ENCODE peak calls at places on chromosomes 6 and 20, in four cellular contexts. One of them, this sample, is unnamed.

GRCh38 chr6:20876016-20876415 is 341.8 kb downstream of the CDKAL1 start:
- DNase-seq in dorsolateral prefrontal cortex: no peak
- DNase-seq in GM12865: peak; percentile 11
- DNase-seq in A549: no peak
- DNase-seq in this sample: no peak

GRCh38 chr6:24919404-24919892 is 16.3 kb downstream of the RIPOR2 start:
- DNase-seq in dorsolateral prefrontal cortex: no peak
- DNase-seq in GM12865: peak; percentile 66
- DNase-seq in A549: no peak
- DNase-seq in this sample: no peak

GRCh38 chr6:2940010-2940850 is 31.1 kb downstream of the SERPINB6 start:
- DNase-seq in dorsolateral prefrontal cortex: no peak
- DNase-seq in A549: no peak
- DNase-seq in GM12865: peak; percentile 99
- DNase-seq in this sample: peak; percentile 75

GRCh38 chr20:62122659-62123449 is 579 bp downstream of the LSM14B start:
- DNase-seq in dorsolateral prefrontal cortex: no peak
- DNase-seq in A549: no peak
- DNase-seq in GM12865: peak; percentile 45
- DNase-seq in this sample: peak; percentile 92

GRCh38 chr20:1624811-1625690 is 5.2 kb upstream of the SIRPB1 start:
- DNase-seq in A549: no peak
- DNase-seq in GM12865: no peak
- DNase-seq in dorsolateral prefrontal cortex: no peak
- DNase-seq in this sample: no peak

GRCh38 chr20:4130404-4131189 is 115.2 kb upstream of the RNF24 start:
- DNase-seq in dorsolateral prefrontal cortex: no peak
- DNase-seq in GM12865: no peak
- DNase-seq in A549: peak; percentile 69
- DNase-seq in this sample: no peak

GRCh38 chr6:108165714-108166663 is at the start of gene NR2E1:
- DNase-seq in GM12865: no peak
- DNase-seq in A549: no peak
- DNase-seq in dorsolateral prefrontal cortex: no peak
- DNase-seq in this sample: no peak

GRCh38 chr6:49300911-49301310 is 162.1 kb downstream of the MMUT start:
- DNase-seq in dorsolateral prefrontal cortex: no peak
- DNase-seq in GM12865: no peak
- DNase-seq in A549: no peak
- DNase-seq in this sample: no peak

GRCh38 chr6:169118346-169118830 is 135.3 kb downstream of the THBS2 start:
- DNase-seq in dorsolateral prefrontal cortex: no peak
- DNase-seq in GM12865: no peak
- DNase-seq in A549: no peak
- DNase-seq in this sample: no peak

GRCh38 chr20:58613061-58613854 is 37.8 kb upstream of the STX16 start:
- DNase-seq in GM12865: no peak
- DNase-seq in dorsolateral prefrontal cortex: no peak
- DNase-seq in A549: no peak
- DNase-seq in this sample: peak; percentile 67

GRCh38 chr20:7195704-7196103 is 428.2 kb downstream of the BMP2 start:
- DNase-seq in A549: no peak
- DNase-seq in GM12865: no peak
- DNase-seq in dorsolateral prefrontal cortex: no peak
- DNase-seq in this sample: no peak

GRCh38 chr20:22462975-22463914 is 121.1 kb downstream of the FOXA2 start:
- DNase-seq in A549: no peak
- DNase-seq in dorsolateral prefrontal cortex: no peak
- DNase-seq in GM12865: no peak
- DNase-seq in this sample: no peak

GRCh38 chr20:58604410-58604881 is 46.6 kb upstream of the STX16 start:
- DNase-seq in dorsolateral prefrontal cortex: peak; percentile 34
- DNase-seq in A549: no peak
- DNase-seq in GM12865: no peak
- DNase-seq in this sample: peak; percentile 61

GRCh38 chr6:170117111-170117972 is 173.5 kb downstream of the DLL1 start:
- DNase-seq in dorsolateral prefrontal cortex: peak; percentile 29
- DNase-seq in GM12865: no peak
- DNase-seq in A549: no peak
- DNase-seq in this sample: peak; percentile 76

GRCh38 chr6:33407132-33407718 is 3.6 kb upstream of the PHF1 start:
- DNase-seq in GM12865: no peak
- DNase-seq in dorsolateral prefrontal cortex: no peak
- DNase-seq in A549: no peak
- DNase-seq in this sample: no peak

GRCh38 chr6:117352466-117353081 is 73.2 kb downstream of the ROS1 start:
- DNase-seq in A549: peak; percentile 13
- DNase-seq in dorsolateral prefrontal cortex: no peak
- DNase-seq in GM12865: peak; percentile 26
- DNase-seq in this sample: no peak

GRCh38 chr20:17872434-17872833 is 96.2 kb downstream of the SNX5 start:
- DNase-seq in A549: no peak
- DNase-seq in dorsolateral prefrontal cortex: no peak
- DNase-seq in GM12865: peak; percentile 48
- DNase-seq in this sample: peak; percentile 38

GRCh38 chr20:17872920-17873319 is 95.7 kb downstream of the SNX5 start:
- DNase-seq in GM12865: no peak
- DNase-seq in dorsolateral prefrontal cortex: no peak
- DNase-seq in A549: no peak
- DNase-seq in this sample: peak; percentile 43

GRCh38 chr20:17875106-17875980 is 93.3 kb downstream of the SNX5 start:
- DNase-seq in GM12865: no peak
- DNase-seq in dorsolateral prefrontal cortex: no peak
- DNase-seq in A549: no peak
- DNase-seq in this sample: no peak

GRCh38 chr20:17874271-17875105 is 94.1 kb downstream of the SNX5 start:
- DNase-seq in dorsolateral prefrontal cortex: no peak
- DNase-seq in A549: no peak
- DNase-seq in GM12865: no peak
- DNase-seq in this sample: no peak

DNA sequence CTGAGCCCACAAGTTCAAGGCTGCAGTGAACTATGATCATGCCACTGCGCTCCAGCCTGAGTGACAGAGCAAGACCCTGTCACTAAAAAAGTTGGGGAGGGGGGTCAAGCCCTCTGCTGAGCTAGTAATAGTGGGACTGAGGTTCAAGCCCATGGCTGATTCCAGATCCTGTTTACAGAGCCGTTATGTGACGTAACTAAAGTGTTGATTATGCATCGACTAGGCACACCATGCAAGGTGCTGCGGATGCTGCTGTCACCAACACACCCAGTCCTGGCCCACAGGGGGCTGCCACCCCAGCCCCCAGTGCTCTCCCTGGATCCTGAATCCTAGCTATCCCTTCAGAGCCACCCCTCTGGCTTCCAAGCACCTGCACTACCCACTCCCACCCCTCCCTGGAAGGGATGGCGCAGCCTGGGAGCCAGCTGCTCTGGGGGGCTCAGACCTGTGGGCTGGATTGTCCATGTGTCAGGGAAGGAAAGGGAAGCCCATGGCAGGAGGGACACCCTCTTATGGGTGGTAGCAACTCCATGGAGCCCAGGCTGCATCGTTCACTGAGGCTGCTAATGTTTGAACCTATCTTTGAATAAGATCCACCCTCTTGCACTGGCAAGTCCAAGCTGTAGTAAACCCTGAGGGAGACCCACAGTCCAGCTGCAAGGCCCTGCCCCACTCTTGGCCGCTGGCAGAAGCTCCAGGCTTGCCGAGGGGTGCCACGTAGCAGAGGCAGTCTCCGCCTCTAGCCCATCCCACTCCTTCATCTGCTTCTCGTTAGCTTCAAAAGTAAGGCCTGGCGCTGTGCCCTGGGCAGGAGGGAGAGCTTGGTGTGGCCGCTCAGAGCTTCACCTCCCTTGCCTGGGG is 95.0 kb downstream of the SNX5 start:
- DNase-seq in dorsolateral prefrontal cortex: no peak
- DNase-seq in GM12865: peak; percentile 27
- DNase-seq in A549: peak; percentile 33
- DNase-seq in this sample: peak; percentile 79
- H3K4me3 ChIP-seq in dorsolateral prefrontal cortex: no peak overlapping the region
- H3K4me3 ChIP-seq in GM12865: no peak overlapping the region
- H3K4me3 ChIP-seq in A549: no peak overlapping the region
- H3K4me3 ChIP-seq in this sample: no peak overlapping the region

GRCh38 chr20:64053841-64054661 is 4.6 kb upstream of the SOX18 start:
- DNase-seq in A549: peak; percentile 52
- DNase-seq in GM12865: no peak
- DNase-seq in dorsolateral prefrontal cortex: no peak
- DNase-seq in this sample: peak; percentile 90
- TF ChIP-seq CTCF in A549: peak; percentile 19
- TF ChIP-seq CTCF in GM12865: peak; percentile 21
- TF ChIP-seq CTCF in dorsolateral prefrontal cortex: no peak
- TF ChIP-seq CTCF in this sample: peak; percentile 16

DNA sequence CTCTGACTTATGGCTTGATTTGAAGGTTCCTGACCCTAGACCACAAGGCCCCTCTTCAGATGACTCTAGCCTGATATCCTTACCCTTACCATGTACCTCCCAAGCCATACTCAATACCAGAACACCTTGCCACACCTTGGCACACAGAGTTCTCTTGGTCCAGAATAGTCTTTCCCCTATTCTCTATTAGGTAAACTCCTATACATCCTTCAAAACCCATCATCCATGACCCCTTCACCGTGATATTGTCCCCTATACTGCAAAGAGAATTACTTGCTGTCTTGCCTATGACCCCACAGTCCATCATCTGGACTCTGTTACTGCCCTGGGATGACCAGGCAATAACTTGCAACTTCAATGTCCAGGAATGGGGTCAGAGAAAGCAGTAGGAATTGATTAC is 31.8 kb upstream of the DSN1 start:
- DNase-seq in A549: no peak
- DNase-seq in GM12865: no peak
- DNase-seq in dorsolateral prefrontal cortex: no peak
- DNase-seq in this sample: no peak
- H3K4me3 ChIP-seq in A549: no peak overlapping the region
- H3K4me3 ChIP-seq in GM12865: no peak overlapping the region
- H3K4me3 ChIP-seq in dorsolateral prefrontal cortex: no peak overlapping the region
- H3K4me3 ChIP-seq in this sample: no peak overlapping the region

GRCh38 chr6:104003803-104004516 is 855.8 kb downstream of the HACE1 start:
- DNase-seq in GM12865: no peak
- DNase-seq in dorsolateral prefrontal cortex: no peak
- DNase-seq in A549: no peak
- DNase-seq in this sample: no peak
- TF ChIP-seq CTCF in GM12865: no peak
- TF ChIP-seq CTCF in dorsolateral prefrontal cortex: no peak
- TF ChIP-seq CTCF in A549: no peak
- TF ChIP-seq CTCF in this sample: no peak

GRCh38 chr6:90484392-90484791 is 102.5 kb downstream of the MAP3K7 start:
- DNase-seq in dorsolateral prefrontal cortex: no peak
- DNase-seq in GM12865: no peak
- DNase-seq in A549: no peak
- DNase-seq in this sample: no peak
- H3K4me3 ChIP-seq in dorsolateral prefrontal cortex: no peak overlapping the region
- H3K4me3 ChIP-seq in GM12865: no peak overlapping the region
- H3K4me3 ChIP-seq in A549: no peak overlapping the region
- H3K4me3 ChIP-seq in this sample: no peak overlapping the region

DNA sequence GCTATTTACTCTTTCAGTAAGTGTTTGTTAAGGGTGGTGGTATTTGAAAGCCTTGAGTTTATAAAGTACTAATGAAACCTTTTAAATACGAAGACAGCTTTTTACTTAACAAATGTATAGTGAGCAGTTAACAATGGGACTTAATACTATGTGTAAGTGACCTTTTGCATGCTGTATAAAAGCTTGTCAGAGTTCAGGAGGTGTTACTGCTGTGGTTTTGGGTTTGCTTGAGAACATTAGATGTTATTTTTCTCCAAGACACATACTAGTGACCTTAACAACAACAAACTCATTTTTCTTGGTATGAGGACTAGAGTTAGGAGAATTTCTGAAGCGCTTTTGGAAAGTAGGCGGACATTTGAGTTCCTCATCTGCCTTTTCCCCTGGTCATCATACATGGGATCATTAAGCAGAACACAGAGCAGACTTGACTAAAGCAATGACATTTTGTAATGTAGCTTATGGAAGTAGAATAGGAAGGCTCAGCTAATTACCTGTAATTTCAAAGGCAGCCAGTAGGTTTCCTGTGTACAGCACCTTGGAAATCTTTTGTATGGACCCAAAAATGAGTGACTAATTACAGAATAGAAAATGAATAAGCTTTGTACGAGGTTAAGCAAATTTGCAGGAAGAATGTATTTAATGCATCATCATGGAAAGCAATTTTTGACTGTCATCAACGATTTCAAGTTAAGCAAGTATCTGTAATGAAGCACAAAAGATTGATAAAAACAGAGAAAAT is 14.1 kb downstream of the CDYL start:
- DNase-seq in A549: no peak
- DNase-seq in GM12865: no peak
- DNase-seq in dorsolateral prefrontal cortex: no peak
- DNase-seq in this sample: no peak
- TF ChIP-seq CTCF in A549: no peak
- TF ChIP-seq CTCF in GM12865: peak; percentile 25
- TF ChIP-seq CTCF in dorsolateral prefrontal cortex: no peak
- TF ChIP-seq CTCF in this sample: no peak

GRCh38 chr6:27007020-27007419 is 240.5 kb upstream of the PRSS16 start:
- DNase-seq in A549: no peak
- DNase-seq in GM12865: no peak
- DNase-seq in dorsolateral prefrontal cortex: no peak
- DNase-seq in this sample: no peak
- H3K4me3 ChIP-seq in A549: no peak overlapping the region
- H3K4me3 ChIP-seq in GM12865: no peak overlapping the region
- H3K4me3 ChIP-seq in dorsolateral prefrontal cortex: no peak overlapping the region
- H3K4me3 ChIP-seq in this sample: no peak overlapping the region

GRCh38 chr20:35568645-35569044 is 26.8 kb downstream of the ERGIC3 start:
- DNase-seq in dorsolateral prefrontal cortex: no peak
- DNase-seq in A549: peak; percentile 55
- DNase-seq in GM12865: peak; percentile 38
- DNase-seq in this sample: peak; percentile 9
- TF ChIP-seq CTCF in dorsolateral prefrontal cortex: no peak
- TF ChIP-seq CTCF in A549: peak; percentile 11
- TF ChIP-seq CTCF in GM12865: peak; percentile 31
- TF ChIP-seq CTCF in this sample: no peak

This sample was measured in spleen.